ENCODE peak calls at places on chromosomes 11 and 22, in eight cellular contexts. S is fibroblast of lung, J is BJ, C is Calu3, D is RWPE1, Z is PC-9, F is GM23338, N is GM13977. Y is an unnamed sample.

GRCh38 chr11:68690671-68691401 is 6.5 kb downstream of the GAL start:
- DNase-seq in Z (no peak), S (no peak), N (no peak), D (no peak), J (no peak), F (no peak), C (no peak), Y (no peak)

GRCh38 chr11:97962758-97963157 is 1058.0 kb upstream of the CNTN5 start:
- DNase-seq in Z (no peak), N (no peak), J (no peak), S (no peak), C (no peak), D (no peak), F (no peak), Y (no peak)

GRCh38 chr22:25898707-25899365 is 156.8 kb downstream of the MYO18B start:
- DNase-seq in F (peak), S (no peak), Z (no peak), J (no peak), C (no peak), D (no peak), N (peak), Y (no peak)

GRCh38 chr11:42524534-42525227 is 787.1 kb upstream of the API5 start:
- DNase-seq in C (peak), D (peak), F (peak), Z (peak), J (peak), S (peak), N (peak), Y (peak)

GRCh38 chr11:9160166-9160565 is 68.8 kb upstream of the SCUBE2 start:
- DNase-seq in S (no peak), N (no peak), F (no peak), C (no peak), Z (no peak), J (no peak), D (no peak), Y (peak)

GRCh38 chr11:95291946-95292345 is 60.9 kb upstream of the SESN3 start:
- DNase-seq in F (no peak), C (no peak), S (no peak), D (no peak), J (no peak), N (no peak), Z (no peak), Y (no peak)

GRCh38 chr11:117217141-117217609 is 14.7 kb downstream of the PCSK7 start:
- DNase-seq in N (no peak), D (no peak), Z (no peak), F (no peak), J (no peak), C (no peak), S (peak), Y (no peak)

GRCh38 chr11:35711173-35711910 is 48.8 kb downstream of the TRIM44 start:
- DNase-seq in Z (no peak), N (no peak), S (no peak), C (no peak), J (no peak), D (no peak), F (peak), Y (no peak)

GRCh38 chr11:103071008-103071407 is 21.0 kb downstream of the DCUN1D5 start:
- DNase-seq in Z (no peak), N (no peak), S (no peak), J (no peak), F (no peak), C (no peak), D (no peak), Y (no peak)

GRCh38 chr11:95925011-95925410 is 1.1 kb upstream of the MTMR2 start:
- DNase-seq in S (peak), Z (peak), F (peak), J (no peak), N (peak), C (no peak), D (peak), Y (peak)

GRCh38 chr22:49211176-49211575 is 616.5 kb downstream of the BRD1 start:
- DNase-seq in S (no peak), N (no peak), F (no peak), C (no peak), J (no peak), D (no peak), Z (no peak), Y (no peak)

GRCh38 chr11:118639899-118640298 is 32.5 kb downstream of the PHLDB1 start:
- DNase-seq in D (no peak), Z (no peak), F (no peak), S (no peak), J (no peak), N (no peak), C (no peak), Y (no peak)

GRCh38 chr22:31206896-31207687 is 5.0 kb upstream of the LIMK2 start:
- DNase-seq in S (no peak), D (peak), J (no peak), Z (peak), N (no peak), F (no peak), C (peak), Y (no peak)

GRCh38 chr22:47835726-47836125 is 1073.3 kb downstream of the TBC1D22A start:
- DNase-seq in D (peak), S (peak), N (no peak), J (peak), C (no peak), F (no peak), Z (peak), Y (no peak)

GRCh38 chr22:37967637-37968451 is 14.3 kb downstream of the POLR2F start:
- DNase-seq in J (no peak), Z (no peak), C (no peak), S (no peak), N (no peak), D (no peak), F (no peak), Y (no peak)

GRCh38 chr11:122678406-122678805 is 22.9 kb downstream of the UBASH3B start:
- DNase-seq in D (no peak), F (no peak), C (no peak), Z (no peak), J (no peak), N (no peak), S (no peak), Y (no peak)

GRCh38 chr11:77250881-77251640 is 50.4 kb downstream of the GDPD4 start:
- DNase-seq in N (no peak), C (no peak), F (no peak), Z (no peak), S (peak), J (no peak), D (peak), Y (no peak)

GRCh38 chr11:132114185-132114584 is 743.8 kb downstream of the NTM start:
- DNase-seq in F (peak), C (no peak), J (no peak), S (no peak), D (no peak), Z (no peak), N (no peak), Y (peak)

GRCh38 chr11:69435161-69435990 is 46.1 kb upstream of the LINC01488 start:
- DNase-seq in J (no peak), Z (no peak), F (no peak), S (no peak), N (no peak), D (no peak), C (no peak), Y (no peak)

GRCh38 chr11:128506999-128507591 is 80.3 kb downstream of the ETS1 start:
- DNase-seq in D (peak), N (no peak), J (peak), C (peak), S (peak), F (peak), Z (peak), Y (no peak)

GRCh38 chr11:3947084-3947483 is 91.6 kb downstream of the STIM1 start:
- DNase-seq in C (no peak), F (no peak), Z (no peak), S (peak), J (no peak), N (peak), D (no peak), Y (peak)

GRCh38 chr11:64661146-64661545 is 61.9 kb downstream of the NRXN2 start:
- DNase-seq in N (no peak), D (no peak), F (no peak), J (no peak), C (no peak), Z (no peak), S (peak), Y (no peak)

GRCh38 chr11:128359515-128359914 is 227.8 kb downstream of the ETS1 start:
- DNase-seq in C (no peak), S (peak), N (no peak), J (no peak), F (no peak), D (no peak), Z (no peak), Y (peak)

GRCh38 chr11:72624496-72625201 is 49.6 kb downstream of the PDE2A start:
- DNase-seq in S (no peak), N (no peak), Z (no peak), D (no peak), F (no peak), J (no peak), C (no peak), Y (no peak)

GRCh38 chr11:69040581-69041260 is 8.0 kb upstream of the TPCN2 start:
- DNase-seq in F (no peak), S (peak), J (peak), C (no peak), Z (no peak), N (no peak), D (no peak), Y (no peak)

GRCh38 chr11:2537896-2538855 is 93.4 kb downstream of the KCNQ1 start:
- DNase-seq in S (no peak), Z (no peak), F (no peak), D (no peak), N (no peak), C (no peak), J (no peak), Y (peak)

GRCh38 chr11:47179655-47179991 is 2.9 kb upstream of the ARFGAP2 start:
- DNase-seq in D (no peak), S (no peak), C (peak), Z (no peak), N (peak), F (peak), J (no peak), Y (peak)

GRCh38 chr11:15434529-15434928 is 319.8 kb downstream of the INSC start:
- DNase-seq in Z (no peak), J (no peak), F (no peak), D (no peak), N (no peak), S (no peak), C (no peak), Y (no peak)

GRCh38 chr22:41047741-41048140 is 44.7 kb upstream of the EP300 start:
- DNase-seq in Z (no peak), J (no peak), F (no peak), C (no peak), S (no peak), N (no peak), D (no peak), Y (no peak)

GRCh38 chr11:77065878-77066228 is 918 bp upstream of the CAPN5 start:
- DNase-seq in S (peak), J (no peak), C (no peak), Z (no peak), D (no peak), N (no peak), F (peak), Y (peak)

GRCh38 chr22:27133951-27134664 is 476.7 kb downstream of the MIAT start:
- DNase-seq in J (peak), Z (peak), D (peak), C (peak), N (peak), F (no peak), S (peak), Y (peak)

GRCh38 chr11:71530602-71531001 is 3.5 kb downstream of the KRTAP5-7 start:
- DNase-seq in C (no peak), Z (no peak), F (no peak), J (no peak), N (peak), D (no peak), S (no peak), Y (no peak)

GRCh38 chr11:67437082-67437821 is at the start of gene PTPRCAP:
- DNase-seq in N (peak), F (peak), Z (no peak), D (no peak), J (no peak), C (no peak), S (no peak), Y (peak)

GRCh38 chr11:74710291-74710938 is 20.8 kb downstream of the CHRDL2 start:
- DNase-seq in F (peak), C (no peak), D (no peak), J (no peak), Z (no peak), S (peak), N (no peak), Y (peak)

DNA sequence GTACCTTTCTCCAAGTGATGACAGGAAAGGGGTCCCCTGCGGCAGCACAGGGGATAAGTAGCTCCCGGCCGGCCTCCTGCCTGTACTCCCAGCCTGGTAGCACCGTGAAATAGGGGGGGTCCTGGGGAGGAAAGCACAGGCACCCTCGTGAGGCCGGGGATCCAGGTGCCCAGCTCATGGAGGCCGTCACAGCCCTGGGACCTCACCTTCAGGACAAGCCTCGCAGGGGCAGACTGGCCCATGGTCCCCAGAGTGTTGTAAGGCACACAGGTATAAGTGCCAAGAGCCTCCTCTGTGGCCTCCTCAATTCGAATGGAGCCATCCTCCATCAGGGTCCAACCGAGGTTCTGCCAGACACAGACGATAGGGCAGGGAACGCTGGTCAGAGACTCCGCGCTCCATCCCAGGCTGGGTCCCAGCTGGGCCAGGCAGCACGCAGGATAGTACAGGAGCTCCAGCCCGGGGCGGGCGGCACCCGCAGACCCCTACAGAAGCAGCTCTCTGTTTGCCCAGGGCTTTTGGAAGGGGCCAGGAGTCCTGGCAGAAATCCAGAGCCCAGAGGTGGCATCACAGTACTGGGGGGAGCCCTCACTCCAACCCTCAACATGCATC is 25.2 kb downstream of the IGSF9B start:
- DNase-seq in F (no peak), S (no peak), Z (no peak), N (no peak), J (no peak), D (no peak), C (no peak), Y (no peak)
- TF ChIP-seq CTCF in F (no peak), S (no peak), Z (no peak), N (no peak), J (no peak), D (no peak), C (no peak), Y (no peak)

GRCh38 chr22:24095816-24096215 is 84.7 kb downstream of the CABIN1 start:
- DNase-seq in C (no peak), D (no peak), J (no peak), Z (no peak), N (no peak), S (no peak), F (no peak), Y (no peak)

GRCh38 chr22:24094966-24095365 is 83.9 kb downstream of the CABIN1 start:
- DNase-seq in Z (no peak), F (no peak), D (no peak), S (no peak), C (no peak), J (no peak), N (no peak), Y (no peak)

GRCh38 chr22:24096401-24097115 is 84.7 kb upstream of the SUSD2 start:
- DNase-seq in J (no peak), C (no peak), S (no peak), N (no peak), Z (no peak), F (no peak), D (no peak), Y (no peak)

GRCh38 chr22:24091551-24092420 is 80.7 kb downstream of the CABIN1 start:
- DNase-seq in J (no peak), N (no peak), D (no peak), C (no peak), Z (no peak), S (no peak), F (no peak), Y (no peak)

GRCh38 chr22:24093855-24094254 is 82.8 kb downstream of the CABIN1 start:
- DNase-seq in F (peak), J (no peak), N (no peak), S (no peak), C (no peak), D (no peak), Z (no peak), Y (no peak)
- TF ChIP-seq CTCF in F (peak), J (no peak), N (no peak), S (no peak), C (peak), D (no peak), Z (no peak), Y (no peak)

DNA sequence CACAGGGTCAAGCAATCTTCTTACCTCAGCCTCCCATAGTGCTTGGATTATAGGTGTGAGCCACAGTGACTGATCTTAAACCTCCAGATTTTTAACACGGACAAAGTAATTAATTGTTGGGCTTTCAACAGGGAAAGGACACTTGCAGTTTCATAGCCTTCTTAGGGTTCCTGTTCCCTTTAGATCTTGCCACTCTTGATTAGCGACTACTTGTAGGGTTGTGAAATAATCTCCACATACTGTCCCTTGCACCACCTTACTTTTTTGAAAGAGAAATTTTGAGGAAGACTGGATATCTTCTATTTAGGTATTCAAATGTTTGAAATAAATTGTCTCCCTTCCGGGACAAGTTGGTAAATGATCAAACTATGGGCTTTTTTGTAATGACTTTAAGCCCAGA is 7.6 kb downstream of the MS4A4E start:
- DNase-seq in F (no peak), N (no peak), J (no peak), C (no peak), Z (no peak), S (no peak), D (no peak), Y (no peak)
- TF ChIP-seq CTCF in F (no peak), N (no peak), J (no peak), C (no peak), Z (no peak), S (no peak), D (no peak), Y (no peak)

GRCh38 chr11:120106354-120106753 is 31.6 kb downstream of the TRIM29 start:
- DNase-seq in Z (no peak), D (no peak), J (no peak), F (no peak), N (no peak), C (no peak), S (no peak), Y (no peak)
- TF ChIP-seq CTCF in Z (no peak), D (no peak), J (no peak), F (no peak), N (no peak), C (no peak), S (no peak), Y (no peak)

GRCh38 chr11:109405671-109406070 is 16.3 kb upstream of the C11orf87 start:
- DNase-seq in C (no peak), D (no peak), F (no peak), Z (no peak), J (no peak), S (peak), N (no peak), Y (no peak)
- TF ChIP-seq CTCF in C (no peak), D (no peak), F (no peak), Z (no peak), J (no peak), S (no peak), N (no peak), Y (no peak)

GRCh38 chr11:130827697-130828377 is 88.4 kb downstream of the SNX19 start:
- DNase-seq in Z (peak), D (peak), S (peak), F (peak), C (peak), N (peak), J (no peak), Y (peak)
- TF ChIP-seq CTCF in Z (peak), D (peak), S (peak), F (peak), C (peak), N (peak), J (peak), Y (peak)

GRCh38 chr11:44015624-44016007 is 32.2 kb upstream of the ACCSL start:
- DNase-seq in F (no peak), S (no peak), C (no peak), D (no peak), Z (no peak), J (no peak), N (no peak), Y (no peak)

GRCh38 chr11:44016546-44017442 is 31.0 kb upstream of the ACCSL start:
- DNase-seq in Z (no peak), J (no peak), S (no peak), N (no peak), F (no peak), C (no peak), D (no peak), Y (no peak)

GRCh38 chr11:44014968-44015623 is 32.7 kb upstream of the ACCSL start:
- DNase-seq in C (no peak), Z (no peak), F (no peak), J (no peak), S (peak), N (no peak), D (no peak), Y (no peak)

GRCh38 chr11:44017443-44018126 is 30.2 kb upstream of the ACCSL start:
- DNase-seq in N (no peak), S (no peak), F (no peak), C (no peak), Z (no peak), J (no peak), D (no peak), Y (no peak)

GRCh38 chr11:44016129-44016528 is 31.7 kb upstream of the ACCSL start:
- DNase-seq in D (no peak), S (peak), J (no peak), F (no peak), C (no peak), N (no peak), Z (no peak), Y (peak)
- TF ChIP-seq CTCF in D (no peak), S (no peak), J (no peak), F (no peak), C (no peak), N (no peak), Z (no peak), Y (no peak)

Y was measured in cardiac muscle cell.